ENCODE peak calls at places on chromosomes 16 and 17, in eight cellular contexts. I is AG04450, N is stomach, W is AG09309, L is psoas muscle, F is cardiac muscle cell, H is glutamatergic neuron, C is A549. A is an unnamed sample.

GRCh38 chr17:66996926-66997325 is 32.4 kb downstream of the CACNG4 start:
- DNase-seq in C (no peak), L (no peak), N (no peak), H (no peak), F (no peak), W (no peak), I (no peak), A (no peak)

GRCh38 chr17:61981323-61981722 is 53.5 kb upstream of the INTS2 start:
- DNase-seq in W (no peak), H (no peak), I (no peak), L (no peak), F (peak), C (no peak), N (no peak), A (no peak)

GRCh38 chr17:20989991-20990855 is 52.6 kb downstream of the USP22 start:
- DNase-seq in H (no peak), W (no peak), N (no peak), C (no peak), L (no peak), F (no peak), I (no peak), A (no peak)

GRCh38 chr16:17271687-17272086 is 199.1 kb downstream of the XYLT1 start:
- DNase-seq in I (no peak), H (no peak), W (no peak), F (peak), L (no peak), N (peak), C (no peak), A (no peak)

GRCh38 chr17:68378202-68379149 is 78.8 kb downstream of the WIPI1 start:
- DNase-seq in F (peak), L (peak), H (no peak), N (peak), C (peak), I (peak), W (peak), A (peak)

GRCh38 chr16:18788828-18789514 is 1.2 kb downstream of the RPS15A start:
- DNase-seq in F (no peak), I (no peak), W (no peak), L (no peak), H (no peak), C (no peak), N (no peak), A (no peak)

GRCh38 chr16:69883744-69884143 is 67.4 kb upstream of the CLEC18A start:
- DNase-seq in L (no peak), N (no peak), C (no peak), I (no peak), W (no peak), F (no peak), H (no peak), A (no peak)

GRCh38 chr16:81601008-81601428 is 156.4 kb downstream of the CMIP start:
- DNase-seq in H (no peak), W (no peak), I (no peak), C (peak), N (no peak), F (peak), L (no peak), A (no peak)

GRCh38 chr17:13114601-13115024 is 96.8 kb upstream of the ELAC2 start:
- DNase-seq in N (peak), C (peak), L (no peak), W (peak), I (peak), H (peak), F (peak), A (peak)

GRCh38 chr16:11989238-11990160 is 13.0 kb downstream of the SNX29 start:
- DNase-seq in I (no peak), W (no peak), F (peak), C (no peak), L (no peak), H (peak), N (no peak), A (no peak)

GRCh38 chr17:80892019-80892855 is 99.4 kb upstream of the CHMP6 start:
- DNase-seq in C (peak), N (no peak), W (peak), I (peak), F (peak), H (no peak), L (peak), A (no peak)

GRCh38 chr16:83356266-83356665 is 451.5 kb upstream of the HSBP1 start:
- DNase-seq in F (peak), I (peak), L (no peak), C (peak), W (peak), N (no peak), H (no peak), A (peak)

GRCh38 chr16:4862639-4863038 is 15.4 kb downstream of the UBN1 start:
- DNase-seq in F (no peak), N (peak), H (no peak), L (no peak), I (no peak), C (no peak), W (no peak), A (no peak)

GRCh38 chr17:27457731-27458523 is 1.7 kb downstream of the KSR1 start:
- DNase-seq in W (peak), H (peak), L (no peak), N (no peak), C (no peak), F (peak), I (no peak), A (peak)

GRCh38 chr17:66714046-66715023 is 120.6 kb upstream of the CACNG5 start:
- DNase-seq in L (no peak), H (no peak), W (no peak), F (no peak), N (no peak), C (no peak), I (no peak), A (no peak)

DNA sequence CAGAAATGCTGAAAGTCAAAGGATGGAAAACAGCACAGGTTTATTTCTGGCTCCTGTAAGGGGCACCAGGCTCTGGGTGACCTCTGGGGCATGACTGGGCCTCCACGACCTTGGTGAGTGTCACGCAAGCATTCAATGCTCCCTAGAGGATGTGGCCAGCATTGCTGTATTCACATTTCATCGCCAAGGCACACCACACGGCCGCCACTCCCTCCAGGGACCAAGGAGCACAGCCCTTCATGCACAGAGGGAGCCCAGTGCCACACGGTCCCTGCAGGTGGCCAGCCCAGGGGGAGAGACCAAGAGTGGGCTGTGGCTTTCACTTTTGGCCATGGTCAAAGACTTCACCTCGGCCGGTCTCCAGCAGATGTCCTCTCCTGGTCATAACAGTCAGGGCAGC is 137.4 kb upstream of the TNRC6C start:
- DNase-seq in H (no peak), F (no peak), I (no peak), W (no peak), N (no peak), C (peak), L (no peak), A (no peak)
- TF ChIP-seq CTCF in H (peak), F (no peak), I (no peak), W (no peak), N (no peak), C (no peak), L (peak), A (no peak)

GRCh38 chr16:78251115-78251514 is 151.7 kb downstream of the WWOX start:
- DNase-seq in L (no peak), H (no peak), N (no peak), W (no peak), C (no peak), I (no peak), F (no peak), A (no peak)

GRCh38 chr16:78249832-78250231 is 150.4 kb downstream of the WWOX start:
- DNase-seq in L (no peak), F (no peak), I (no peak), C (no peak), H (no peak), N (no peak), W (no peak), A (no peak)

GRCh38 chr16:78244131-78244899 is 144.9 kb downstream of the WWOX start:
- DNase-seq in C (no peak), L (no peak), N (peak), F (no peak), W (no peak), H (no peak), I (no peak), A (no peak)

GRCh38 chr16:78252757-78253156 is 153.3 kb downstream of the WWOX start:
- DNase-seq in I (no peak), H (no peak), L (no peak), C (no peak), W (no peak), N (no peak), F (no peak), A (no peak)

GRCh38 chr16:78249056-78249455 is 149.6 kb downstream of the WWOX start:
- DNase-seq in I (no peak), W (no peak), F (no peak), H (peak), C (peak), L (no peak), N (peak), A (peak)
- TF ChIP-seq CTCF in I (no peak), W (no peak), F (no peak), H (no peak), C (no peak), L (no peak), N (peak), A (no peak)

GRCh38 chr17:48795444-48796162 is 21.4 kb downstream of the TTLL6 start:
- DNase-seq in L (no peak), C (peak), H (no peak), N (no peak), F (peak), I (peak), W (peak), A (no peak)

GRCh38 chr17:48792033-48792798 is 24.8 kb downstream of the TTLL6 start:
- DNase-seq in L (no peak), I (no peak), F (no peak), N (no peak), H (no peak), C (no peak), W (no peak), A (no peak)

GRCh38 chr17:48790607-48791127 is 26.4 kb downstream of the TTLL6 start:
- DNase-seq in W (no peak), H (no peak), L (no peak), N (no peak), C (no peak), I (no peak), F (no peak), A (no peak)

GRCh38 chr17:48787850-48788249 is 29.2 kb downstream of the TTLL6 start:
- DNase-seq in L (no peak), I (no peak), W (no peak), N (no peak), C (no peak), H (peak), F (no peak), A (no peak)

DNA sequence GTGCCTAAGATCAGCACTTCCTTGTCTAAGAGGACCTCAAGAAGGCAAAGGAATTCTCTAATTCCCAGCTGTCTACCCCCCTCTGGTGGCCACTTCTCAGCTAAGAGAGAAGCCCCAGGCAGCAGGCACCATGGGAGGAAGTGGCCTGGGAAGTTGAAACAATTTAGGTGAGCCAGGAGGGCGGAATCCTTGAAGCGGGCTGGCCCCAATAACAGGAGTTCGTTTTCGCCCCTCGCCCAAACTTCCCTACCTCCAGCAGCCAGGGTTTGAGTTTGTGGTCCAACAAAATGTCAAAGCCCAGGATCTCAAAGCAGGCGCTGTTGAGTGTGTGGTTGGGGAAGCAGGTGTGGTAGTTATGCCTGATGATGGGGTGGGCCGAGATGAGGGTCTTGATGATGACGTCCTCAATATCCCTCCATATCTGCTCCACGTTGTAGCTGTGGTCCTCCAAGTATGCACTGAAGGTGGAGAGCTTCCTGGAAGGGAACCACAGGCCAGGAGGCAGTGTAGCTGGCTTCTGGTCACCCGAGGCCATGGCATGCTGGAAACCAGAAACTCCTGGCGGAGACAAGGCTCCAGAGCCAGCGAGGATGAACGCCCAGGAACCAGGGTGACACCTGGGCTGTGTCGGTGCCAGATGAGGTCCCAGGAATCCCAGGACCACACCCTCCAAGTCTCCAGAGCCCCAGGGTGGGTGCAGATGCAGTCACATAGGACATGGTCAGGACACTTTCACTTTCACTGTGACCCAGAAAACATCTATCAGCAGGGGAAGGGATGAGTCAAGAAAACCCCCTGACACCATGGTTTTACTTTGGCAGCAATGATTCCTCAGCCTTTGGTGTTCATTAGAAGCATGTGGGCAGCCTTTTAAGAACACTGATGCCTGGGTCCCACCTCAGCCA is 25.6 kb downstream of the TTLL6 start:
- DNase-seq in C (peak), N (peak), H (peak), W (peak), F (peak), I (peak), L (peak), A (peak)
- TF ChIP-seq CTCF in C (peak), N (peak), H (peak), W (peak), F (peak), I (peak), L (peak), A (peak)

GRCh38 chr16:63461248-63461841 is 1425.1 kb upstream of the CDH8 start:
- DNase-seq in I (no peak), N (no peak), H (peak), C (peak), W (peak), F (peak), L (no peak), A (peak)
- TF ChIP-seq CTCF in I (peak), N (no peak), H (peak), C (peak), W (peak), F (peak), L (peak), A (peak)

GRCh38 chr16:84438971-84439696 is 65.3 kb downstream of the MEAK7 start:
- DNase-seq in H (no peak), W (no peak), F (no peak), C (no peak), L (no peak), I (no peak), N (no peak), A (no peak)
- TF ChIP-seq CTCF in H (no peak), W (no peak), F (no peak), C (no peak), L (no peak), I (no peak), N (no peak), A (no peak)

GRCh38 chr17:49842846-49843245 is 5.0 kb downstream of the TAC4 start:
- DNase-seq in H (no peak), L (no peak), W (no peak), F (no peak), N (no peak), I (no peak), C (no peak), A (no peak)

GRCh38 chr17:49841548-49841947 is 6.3 kb downstream of the TAC4 start:
- DNase-seq in I (no peak), H (no peak), L (no peak), N (no peak), F (no peak), C (no peak), W (no peak), A (no peak)

GRCh38 chr17:49845210-49845782 is 2.6 kb downstream of the TAC4 start:
- DNase-seq in L (peak), C (no peak), F (peak), H (no peak), N (no peak), I (no peak), W (no peak), A (no peak)

GRCh38 chr17:49846938-49847712 is 744 bp downstream of the TAC4 start:
- DNase-seq in F (no peak), H (no peak), W (no peak), N (no peak), L (no peak), I (no peak), C (no peak), A (no peak)

GRCh38 chr17:49843774-49844350 is 4.0 kb downstream of the TAC4 start:
- DNase-seq in L (no peak), H (no peak), F (no peak), N (no peak), C (peak), I (no peak), W (no peak), A (peak)
- TF ChIP-seq CTCF in L (no peak), H (no peak), F (peak), N (peak), C (peak), I (peak), W (peak), A (peak)

GRCh38 chr17:45792437-45792836 is 8.3 kb downstream of the CRHR1 start:
- DNase-seq in H (no peak), W (no peak), N (no peak), F (no peak), C (no peak), L (no peak), I (no peak), A (no peak)

GRCh38 chr17:45791935-45792334 is 7.8 kb downstream of the CRHR1 start:
- DNase-seq in C (peak), F (no peak), W (no peak), H (no peak), N (peak), I (no peak), L (no peak), A (no peak)

GRCh38 chr17:45792995-45793755 is 9.1 kb downstream of the CRHR1 start:
- DNase-seq in L (no peak), I (no peak), N (no peak), C (no peak), H (no peak), W (no peak), F (peak), A (no peak)

GRCh38 chr17:45793999-45794540 is 9.9 kb downstream of the CRHR1 start:
- DNase-seq in C (no peak), I (no peak), F (no peak), N (no peak), H (no peak), W (no peak), L (no peak), A (no peak)

DNA sequence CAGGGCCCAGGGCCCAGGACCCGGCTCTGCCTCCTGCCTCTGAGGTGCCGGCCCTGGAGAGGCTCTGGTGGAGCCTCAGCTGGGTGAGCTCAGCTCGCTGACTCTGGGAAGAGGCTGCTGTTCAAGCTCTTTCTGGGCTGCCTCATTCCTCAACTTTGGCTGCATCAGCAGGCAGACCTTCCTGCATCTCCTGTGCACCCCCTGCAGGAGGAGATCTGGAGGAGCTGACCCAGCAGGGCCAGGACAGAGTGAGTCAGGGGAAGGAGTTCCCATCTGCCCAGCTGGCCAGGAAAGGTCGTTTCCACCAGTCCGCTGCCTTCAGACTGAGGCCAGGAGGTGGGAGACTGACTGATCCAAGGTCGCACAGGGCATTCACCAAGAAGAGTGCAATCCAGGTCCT is 10.7 kb downstream of the CRHR1 start:
- DNase-seq in C (peak), L (no peak), W (no peak), I (no peak), F (peak), H (no peak), N (no peak), A (peak)
- TF ChIP-seq CTCF in C (no peak), L (peak), W (peak), I (no peak), F (peak), H (no peak), N (no peak), A (no peak)

DNA sequence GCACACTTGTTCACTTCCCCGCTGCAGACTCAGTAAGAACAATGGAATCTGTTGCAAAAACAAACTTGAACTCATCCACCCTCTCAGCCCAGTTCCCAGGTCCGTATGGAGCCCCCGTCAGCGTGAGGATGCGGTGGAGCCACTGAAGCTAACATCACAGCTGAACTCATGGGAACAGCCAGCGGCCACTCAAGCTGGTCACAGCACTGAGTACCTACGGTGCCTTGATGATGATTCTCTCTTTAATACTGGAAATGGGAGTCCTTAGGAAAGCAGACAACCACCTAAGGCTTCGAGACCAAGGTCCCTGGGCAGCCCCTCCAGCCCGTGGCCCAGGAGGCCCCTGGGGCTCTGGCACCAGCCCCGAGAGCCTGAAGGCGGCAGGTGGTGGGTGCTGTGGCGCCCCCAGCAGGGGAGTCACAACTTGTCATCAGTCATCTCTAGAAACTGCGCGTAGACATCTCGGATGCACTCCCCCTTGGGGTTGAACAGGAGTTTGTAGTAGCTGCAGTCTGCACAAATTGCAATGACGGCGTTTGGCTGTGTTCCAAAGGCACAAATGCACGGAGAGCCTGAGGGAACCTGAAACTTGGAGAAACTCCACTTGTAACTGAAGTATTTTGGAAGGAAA is 31.0 kb upstream of the RHOT1 start:
- DNase-seq in H (peak), L (peak), N (peak), I (peak), C (peak), F (peak), W (no peak), A (peak)
- TF ChIP-seq CTCF in H (peak), L (no peak), N (no peak), I (peak), C (peak), F (peak), W (peak), A (peak)